ENCODE peak calls at places on chromosomes 4 and X, in six cellular contexts. G is mucosa of descending colon, V is lower leg skin, O is cardiac fibroblast, I is B cell, B is HL-60. E is an unnamed sample.

GRCh38 chr4:81084029-81084428 is 53.5 kb downstream of the BMP3 start:
- DNase-seq in G (peak), V (no peak), O (peak), I (no peak), B (no peak), E (no peak)

GRCh38 chr4:109998867-109999303 is 86.2 kb downstream of the EGF start:
- DNase-seq in G (peak), V (no peak), O (peak), I (peak), B (no peak), E (no peak)

GRCh38 chr4:186765138-186765537 is 41.5 kb upstream of the FAT1 start:
- DNase-seq in G (peak), V (peak), O (peak), I (no peak), B (no peak), E (no peak)

GRCh38 chrX:48532201-48532600 is 7.3 kb upstream of the TBC1D25 start:
- DNase-seq in G (no peak), V (no peak), O (peak), I (no peak), B (no peak), E (no peak)

GRCh38 chr4:150986085-150986484 is 29.0 kb downstream of the LRBA start:
- DNase-seq in G (no peak), V (no peak), O (no peak), I (no peak), B (no peak), E (no peak)

GRCh38 chr4:48899950-48900349 is 6.6 kb downstream of the OCIAD2 start:
- DNase-seq in G (no peak), V (no peak), O (peak), I (no peak), B (no peak), E (no peak)

GRCh38 chr4:176883681-176884418 is 91.1 kb upstream of the VEGFC start:
- DNase-seq in G (no peak), V (no peak), O (peak), I (no peak), B (no peak), E (no peak)

GRCh38 chr4:78902313-78902712 is 36.9 kb downstream of the PAQR3 start:
- DNase-seq in G (peak), V (no peak), O (no peak), I (no peak), B (no peak), E (no peak)

GRCh38 chr4:54217642-54218486 is 11.2 kb upstream of the PDGFRA start:
- DNase-seq in G (peak), V (peak), O (peak), I (peak), B (no peak), E (peak)

GRCh38 chr4:128707864-128708263 is 101.6 kb upstream of the JADE1 start:
- DNase-seq in G (no peak), V (no peak), O (peak), I (no peak), B (no peak), E (no peak)

GRCh38 chr4:82801910-82802521 is 3.4 kb upstream of the SCD5 start:
- DNase-seq in G (peak), V (no peak), O (peak), I (no peak), B (no peak), E (no peak)

GRCh38 chr4:185004562-185005208 is 13.6 kb upstream of the HELT start:
- DNase-seq in G (no peak), V (no peak), O (no peak), I (no peak), B (no peak), E (no peak)

GRCh38 chr4:172726001-172726423 is 442.6 kb upstream of the GALNT7 start:
- DNase-seq in G (peak), V (no peak), O (no peak), I (no peak), B (no peak), E (no peak)

GRCh38 chrX:129706395-129707072 is 32.2 kb upstream of the XPNPEP2 start:
- DNase-seq in G (no peak), V (no peak), O (peak), I (no peak), B (no peak), E (no peak)

GRCh38 chrX:20320461-20321159 is 53.9 kb upstream of the RPS6KA3 start:
- DNase-seq in G (peak), V (no peak), O (no peak), I (peak), B (no peak), E (no peak)

GRCh38 chrX:53288173-53288572 is 6.8 kb upstream of the IQSEC2 start:
- DNase-seq in G (no peak), V (no peak), O (peak), I (no peak), B (no peak), E (no peak)

GRCh38 chrX:35006361-35006760 is 63.8 kb downstream of the FAM47B start:
- DNase-seq in G (no peak), V (no peak), O (no peak), I (no peak), B (no peak), E (no peak)

GRCh38 chrX:147891886-147892285 is 19.8 kb upstream of the FMR1 start:
- DNase-seq in G (no peak), V (no peak), O (no peak), I (no peak), B (no peak), E (no peak)

GRCh38 chr4:185597532-185598188 is 62.4 kb upstream of the PDLIM3 start:
- DNase-seq in G (peak), V (peak), O (peak), I (peak), B (peak), E (no peak)

GRCh38 chr4:77701111-77701510 is 95.5 kb downstream of the CXCL13 start:
- DNase-seq in G (no peak), V (no peak), O (no peak), I (no peak), B (no peak), E (no peak)

GRCh38 chr4:6324999-6325790 is 55.5 kb downstream of the WFS1 start:
- DNase-seq in G (peak), V (peak), O (no peak), I (no peak), B (no peak), E (no peak)

GRCh38 chr4:189046642-189047041 is 894.0 kb upstream of the FRG1 start:
- DNase-seq in G (no peak), V (no peak), O (no peak), I (no peak), B (no peak), E (no peak)

GRCh38 chr4:5500165-5500564 is 208.2 kb downstream of the EVC2 start:
- DNase-seq in G (no peak), V (no peak), O (no peak), I (no peak), B (no peak), E (no peak)

GRCh38 chr4:94127707-94128328 is 79.8 kb upstream of the SMARCAD1 start:
- DNase-seq in G (peak), V (no peak), O (peak), I (peak), B (peak), E (no peak)

GRCh38 chr4:37836256-37836655 is 9.8 kb downstream of the PGM2 start:
- DNase-seq in G (no peak), V (no peak), O (no peak), I (no peak), B (no peak), E (no peak)

GRCh38 chr4:100935090-100935489 is 412.2 kb downstream of the PPP3CA start:
- DNase-seq in G (no peak), V (no peak), O (peak), I (peak), B (no peak), E (no peak)

GRCh38 chr4:161577604-161578301 is 586.0 kb downstream of the FSTL5 start:
- DNase-seq in G (no peak), V (no peak), O (peak), I (no peak), B (no peak), E (no peak)

DNA sequence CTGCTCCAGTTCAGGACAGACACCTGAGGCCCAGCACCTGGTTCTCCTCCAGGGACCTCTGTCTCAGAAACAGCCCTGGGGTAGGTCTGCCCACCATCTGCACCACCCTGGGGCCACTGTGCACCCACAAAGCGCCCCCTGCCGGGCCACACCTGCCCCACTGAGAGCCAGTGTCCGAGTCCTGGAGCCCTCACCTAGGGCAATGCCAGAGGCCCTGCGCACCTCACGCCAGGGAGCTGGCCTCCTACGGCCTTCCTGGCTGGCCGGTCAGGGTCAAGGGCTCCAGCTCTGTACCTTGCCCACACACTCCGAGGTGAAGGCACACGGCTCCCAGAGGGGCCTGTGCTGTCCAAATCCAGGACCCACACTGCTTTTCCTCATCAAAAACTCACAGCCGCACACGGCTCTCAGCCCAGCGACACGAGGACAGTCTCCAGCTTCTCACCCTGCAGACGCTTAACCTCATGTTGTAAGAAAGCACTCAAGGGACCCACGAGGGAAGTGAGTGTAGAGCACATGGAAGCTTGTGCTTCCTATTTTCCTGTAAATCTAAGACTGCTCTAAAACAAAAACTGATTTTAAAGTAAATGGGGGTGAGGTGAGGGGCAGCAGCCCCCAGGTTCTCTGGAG is 5.4 kb downstream of the CTBP1 start:
- DNase-seq in G (no peak), V (no peak), O (no peak), I (no peak), B (no peak), E (no peak)
- TF ChIP-seq CTCF in G (no peak), V (no peak), O (peak), I (no peak), B (no peak), E (no peak)

GRCh38 chr4:71110499-71110898 is 117.0 kb downstream of the DCK start:
- DNase-seq in G (no peak), V (no peak), O (no peak), I (no peak), B (no peak), E (no peak)

GRCh38 chr4:71107732-71108131 is 114.3 kb downstream of the DCK start:
- DNase-seq in G (no peak), V (no peak), O (no peak), I (no peak), B (no peak), E (no peak)

DNA sequence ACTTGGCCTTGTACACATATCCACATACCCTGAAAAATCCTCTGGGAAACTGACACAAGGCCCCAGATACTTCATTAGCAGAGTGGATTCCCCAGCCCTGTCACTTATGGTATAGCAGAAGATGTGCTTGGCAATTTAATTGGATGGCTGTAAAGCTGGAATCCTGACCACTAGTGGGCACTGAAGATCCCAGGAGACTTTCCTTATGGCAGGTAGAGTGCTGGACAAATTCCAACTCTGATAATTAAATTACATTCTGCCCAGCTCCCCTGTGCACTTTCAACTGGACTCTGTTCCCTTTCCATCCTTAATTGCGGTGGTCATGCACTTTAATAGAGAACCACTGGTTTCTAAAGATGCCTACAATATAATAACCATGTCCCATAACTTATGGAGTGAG is 119.8 kb downstream of the DCK start:
- DNase-seq in G (peak), V (no peak), O (no peak), I (no peak), B (no peak), E (no peak)
- TF ChIP-seq CTCF in G (no peak), V (no peak), O (peak), I (no peak), B (peak), E (peak)

GRCh38 chr4:7653510-7654414 is 219.0 kb upstream of the PSAPL1 start:
- DNase-seq in G (no peak), V (no peak), O (peak), I (no peak), B (no peak), E (no peak)
- TF ChIP-seq CTCF in G (no peak), V (no peak), O (peak), I (no peak), B (no peak), E (no peak)

DNA sequence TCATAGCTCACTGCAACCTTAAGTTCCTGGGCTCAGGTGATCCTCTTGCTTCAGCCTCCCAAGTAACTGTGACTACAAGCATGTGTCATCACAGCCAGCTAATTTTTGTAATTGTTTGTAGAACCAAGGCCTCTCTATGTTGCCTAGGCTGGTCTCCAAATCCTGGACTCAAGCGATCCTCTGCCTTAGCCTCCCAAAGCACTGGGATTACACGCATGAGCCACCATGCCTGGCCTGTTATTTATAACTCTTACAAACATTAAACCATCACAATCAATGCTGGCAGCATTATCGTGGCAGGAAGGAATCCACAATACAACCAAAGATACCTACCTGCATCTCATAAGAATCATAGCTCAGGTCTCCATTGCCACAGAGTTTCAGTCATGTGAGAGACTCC is 48.4 kb downstream of the SMIM31 start:
- DNase-seq in G (no peak), V (no peak), O (no peak), I (no peak), B (no peak), E (no peak)
- TF ChIP-seq CTCF in G (no peak), V (no peak), O (no peak), I (no peak), B (no peak), E (no peak)

DNA sequence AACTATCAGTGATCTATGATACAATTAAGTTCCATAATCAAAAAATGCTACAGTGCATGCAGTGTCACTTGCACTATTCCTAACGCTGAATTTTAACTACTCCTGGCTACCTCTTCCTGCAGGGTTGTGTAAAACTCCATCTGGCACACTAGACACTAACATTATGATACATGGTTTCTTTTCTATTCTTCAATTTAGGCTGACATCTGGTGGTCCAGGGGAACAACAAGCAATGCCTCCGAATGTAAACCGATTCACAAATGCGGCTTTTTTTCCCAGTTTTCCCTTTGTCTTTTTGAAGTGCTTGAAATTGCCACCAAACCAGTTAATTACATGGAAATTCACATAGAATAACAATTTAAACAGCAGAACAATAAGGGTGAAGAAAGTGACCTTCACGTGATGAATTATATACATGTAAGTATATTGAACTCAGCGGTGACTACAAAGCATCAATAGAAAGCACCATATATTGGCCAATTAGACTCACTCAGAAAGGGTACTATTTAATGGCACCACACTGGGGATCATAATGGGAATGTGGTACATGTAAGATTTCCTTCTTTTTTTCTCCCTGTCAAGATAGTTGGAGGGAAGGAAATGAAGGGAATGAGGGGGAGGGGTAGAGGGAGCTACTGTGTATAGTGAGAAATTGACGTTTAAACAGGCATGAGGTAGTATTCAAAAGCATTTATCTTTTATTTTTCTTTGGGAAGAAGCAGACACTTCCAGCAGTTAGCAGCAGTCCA is 103.9 kb downstream of the MMRN1 start:
- DNase-seq in G (no peak), V (no peak), O (no peak), I (no peak), B (no peak), E (no peak)
- TF ChIP-seq CTCF in G (no peak), V (no peak), O (no peak), I (no peak), B (no peak), E (no peak)

GRCh38 chr4:169724251-169724650 is 33.5 kb downstream of the HPF1 start:
- DNase-seq in G (no peak), V (no peak), O (peak), I (no peak), B (no peak), E (no peak)

GRCh38 chr4:169720529-169720928 is 37.2 kb downstream of the HPF1 start:
- DNase-seq in G (no peak), V (no peak), O (no peak), I (no peak), B (no peak), E (no peak)

GRCh38 chr4:169727616-169728015 is 30.1 kb downstream of the HPF1 start:
- DNase-seq in G (no peak), V (no peak), O (no peak), I (no peak), B (no peak), E (no peak)

GRCh38 chr4:169723207-169723606 is 34.5 kb downstream of the HPF1 start:
- DNase-seq in G (peak), V (no peak), O (peak), I (peak), B (no peak), E (no peak)
- TF ChIP-seq CTCF in G (no peak), V (no peak), O (no peak), I (no peak), B (no peak), E (no peak)

GRCh38 chr4:89482248-89482647 is 174.6 kb upstream of the GPRIN3 start:
- DNase-seq in G (peak), V (no peak), O (peak), I (no peak), B (no peak), E (no peak)
- TF ChIP-seq CTCF in G (no peak), V (no peak), O (peak), I (no peak), B (no peak), E (peak)

GRCh38 chrX:2383735-2384134 is 117.0 kb downstream of the DHRSX start:
- DNase-seq in G (peak), V (no peak), O (no peak), I (no peak), B (no peak), E (no peak)
- TF ChIP-seq CTCF in G (no peak), V (no peak), O (no peak), I (no peak), B (no peak), E (no peak)

GRCh38 chr4:24808955-24809354 is 13.6 kb downstream of the SOD3 start:
- DNase-seq in G (no peak), V (no peak), O (no peak), I (no peak), B (no peak), E (no peak)

GRCh38 chr4:24808261-24808660 is 12.9 kb downstream of the SOD3 start:
- DNase-seq in G (no peak), V (no peak), O (no peak), I (no peak), B (no peak), E (no peak)

GRCh38 chr4:24810016-24810415 is 14.6 kb downstream of the SOD3 start:
- DNase-seq in G (no peak), V (no peak), O (no peak), I (no peak), B (no peak), E (no peak)

GRCh38 chr4:24807611-24808010 is 12.2 kb downstream of the SOD3 start:
- DNase-seq in G (no peak), V (no peak), O (no peak), I (no peak), B (no peak), E (no peak)

GRCh38 chr4:24809376-24809775 is 14.0 kb downstream of the SOD3 start:
- DNase-seq in G (no peak), V (no peak), O (no peak), I (no peak), B (no peak), E (no peak)
- TF ChIP-seq CTCF in G (no peak), V (no peak), O (no peak), I (no peak), B (no peak), E (peak)

GRCh38 chrX:46547857-46548256 is 2.6 kb upstream of the ZNF674 start:
- DNase-seq in G (no peak), V (no peak), O (peak), I (no peak), B (no peak), E (no peak)

GRCh38 chrX:46545111-46546005 is at the start of gene ZNF674:
- DNase-seq in G (peak), V (peak), O (peak), I (peak), B (peak), E (peak)

GRCh38 chrX:46543441-46543840 is 1.8 kb downstream of the ZNF674 start:
- DNase-seq in G (no peak), V (no peak), O (no peak), I (no peak), B (no peak), E (no peak)
- TF ChIP-seq CTCF in G (no peak), V (no peak), O (no peak), I (no peak), B (no peak), E (no peak)

E was measured in type B pancreatic cell.